ENCODE peak calls at places on chromosomes 6 and 20, in five cellular contexts. P is astrocyte of the spinal cord, D is BE2C, X is ovary, G is choroid plexus epithelial cell. B is an unnamed sample.

GRCh38 chr6:168318090-168318489 is 1.5 kb downstream of the DACT2 start:
- DNase-seq in P (no peak), D (no peak), X (no peak), G (no peak), B (no peak)

GRCh38 chr6:17280552-17281090 is 540 bp upstream of the RBM24 start:
- DNase-seq in P (peak), D (peak), X (peak), G (no peak), B (peak)

GRCh38 chr6:107110200-107110599 is 5.1 kb downstream of the BEND3 start:
- DNase-seq in P (no peak), D (no peak), X (no peak), G (peak), B (no peak)

GRCh38 chr6:133241901-133242760 is 974 bp downstream of the EYA4 start:
- DNase-seq in P (peak), D (peak), X (peak), G (peak), B (peak)

GRCh38 chr6:17156112-17156921 is 54.5 kb downstream of the STMND1 start:
- DNase-seq in P (peak), D (peak), X (peak), G (peak), B (peak)

GRCh38 chr20:39897058-39897457 is 792.0 kb downstream of the MAFB start:
- DNase-seq in P (peak), D (no peak), X (no peak), G (peak), B (no peak)

GRCh38 chr6:34928220-34928619 is 39.2 kb downstream of the ANKS1A start:
- DNase-seq in P (no peak), D (no peak), X (no peak), G (no peak), B (no peak)

GRCh38 chr6:52049252-52050050 is 38.0 kb downstream of the PKHD1 start:
- DNase-seq in P (peak), D (peak), X (no peak), G (peak), B (peak)

GRCh38 chr6:78525961-78526360 is 341.4 kb upstream of the IRAK1BP1 start:
- DNase-seq in P (no peak), D (no peak), X (no peak), G (no peak), B (no peak)

DNA sequence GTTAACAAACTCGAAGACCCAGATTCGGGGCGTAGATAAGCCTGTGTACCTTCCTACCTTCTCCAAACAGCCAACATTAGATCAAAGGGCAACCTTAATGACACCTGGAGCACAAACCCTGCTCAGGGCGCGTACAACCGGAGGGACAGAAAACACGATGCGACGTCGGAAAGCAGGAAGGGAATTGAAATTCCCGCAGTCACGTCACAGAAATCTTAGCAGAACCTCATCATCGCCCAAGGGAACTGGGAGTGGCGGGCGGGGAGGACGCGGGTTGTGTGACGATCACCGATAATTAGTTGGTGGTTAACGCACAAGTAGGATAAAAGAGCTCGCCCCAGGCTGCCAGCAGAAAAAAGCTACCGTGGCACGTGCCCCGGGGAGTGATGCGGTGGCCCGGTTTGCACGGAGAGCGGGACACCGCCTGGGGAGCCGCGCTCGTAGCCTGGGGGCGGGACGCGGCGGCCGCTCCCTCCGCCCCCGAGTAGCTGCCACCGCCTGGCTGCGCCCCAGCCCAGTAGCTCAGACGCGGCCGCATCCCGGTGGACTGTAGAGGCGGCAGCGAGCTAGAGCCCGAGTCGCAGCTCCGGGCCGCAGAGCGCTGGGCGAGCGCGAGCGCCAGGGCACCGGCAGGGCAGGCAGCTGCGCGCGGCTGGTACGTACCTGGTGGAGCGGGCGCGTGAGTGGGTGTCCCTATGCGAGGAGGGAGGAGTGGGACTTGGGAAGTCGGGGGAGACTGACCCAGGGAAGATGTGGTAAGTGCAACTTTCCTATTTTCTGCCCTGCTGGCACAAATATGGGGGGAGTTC is at the start of gene PKIB:
- DNase-seq in P (peak), D (peak), X (peak), G (peak), B (peak)
- TF ChIP-seq CTCF in P (peak), D (peak), X (no peak), G (peak), B (no peak)

GRCh38 chr6:148272597-148272996 is 70.0 kb upstream of the SASH1 start:
- DNase-seq in P (no peak), D (no peak), X (no peak), G (peak), B (no peak)
- TF ChIP-seq CTCF in P (no peak), D (no peak), X (no peak), G (peak), B (no peak)

GRCh38 chr20:41331731-41332130 is 8.9 kb upstream of the LPIN3 start:
- DNase-seq in P (no peak), D (no peak), X (no peak), G (no peak), B (no peak)
- TF ChIP-seq CTCF in P (no peak), D (no peak), X (no peak), G (no peak), B (no peak)

DNA sequence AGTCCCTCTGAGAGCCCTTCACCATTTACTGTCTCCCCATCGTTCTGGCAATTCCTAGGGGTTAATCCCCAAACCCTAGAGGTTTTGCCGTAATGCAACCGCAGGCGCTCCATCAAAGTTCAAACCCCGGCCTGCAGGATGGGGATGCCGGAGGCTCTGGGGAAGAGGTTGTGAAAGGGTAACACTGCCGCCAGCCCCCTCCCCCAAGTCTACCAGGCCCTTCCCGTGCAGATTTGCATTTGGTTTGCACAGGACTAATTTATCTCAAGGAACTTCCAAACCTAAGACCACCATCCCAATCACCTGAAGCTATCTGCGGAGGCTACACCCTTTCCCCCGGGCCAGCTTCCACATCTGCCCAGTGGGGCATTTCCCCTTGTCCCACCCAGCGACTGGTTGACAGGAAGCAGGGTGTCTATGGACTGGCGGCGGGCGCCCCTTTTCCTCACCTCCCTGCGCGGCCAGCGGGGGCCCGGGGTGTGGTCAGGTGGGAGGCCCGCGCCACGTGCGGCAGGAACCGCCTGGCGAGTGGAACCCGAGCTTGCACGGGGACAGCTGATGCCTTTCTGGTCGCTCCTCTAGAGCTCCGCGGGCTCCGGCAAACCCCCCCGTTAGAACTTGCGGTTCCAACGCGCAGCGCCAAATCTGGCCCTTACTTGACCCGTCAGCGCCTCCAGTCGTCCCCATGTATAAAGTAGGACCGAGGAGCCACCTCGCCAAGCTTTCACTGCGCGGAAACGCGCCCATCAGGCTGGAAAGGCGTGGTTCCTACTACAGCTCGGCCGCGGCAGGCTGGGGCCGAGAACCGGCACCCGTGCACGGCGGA is 9.4 kb upstream of the SLC4A11 start:
- DNase-seq in P (peak), D (no peak), X (no peak), G (peak), B (peak)
- TF ChIP-seq CTCF in P (no peak), D (no peak), X (no peak), G (no peak), B (no peak)

B was measured in nephron progenitor cell.